ENCODE peak calls at places on chromosomes 6 and 20, in five cellular contexts. One of them, this sample, is unnamed.

GRCh38 chr6:40620546-40620945 is 33.4 kb upstream of the LRFN2 start:
- DNase-seq in BE2C: no peak
- DNase-seq in esophagus squamous epithelium: no peak
- DNase-seq in upper lobe of left lung: no peak
- DNase-seq in fibroblast of pulmonary artery: no peak
- DNase-seq in this sample: no peak

GRCh38 chr6:44043036-44043478 is 84.2 kb downstream of the MRPL14 start:
- DNase-seq in BE2C: no peak
- DNase-seq in esophagus squamous epithelium: no peak
- DNase-seq in upper lobe of left lung: no peak
- DNase-seq in fibroblast of pulmonary artery: peak; percentile 28
- DNase-seq in this sample: no peak

GRCh38 chr6:113828984-113829701 is 28.0 kb upstream of the MARCKS start:
- DNase-seq in BE2C: no peak
- DNase-seq in esophagus squamous epithelium: no peak
- DNase-seq in upper lobe of left lung: no peak
- DNase-seq in fibroblast of pulmonary artery: no peak
- DNase-seq in this sample: no peak

GRCh38 chr20:5848711-5849505 is 98.7 kb downstream of the SHLD1 start:
- DNase-seq in BE2C: no peak
- DNase-seq in esophagus squamous epithelium: no peak
- DNase-seq in upper lobe of left lung: no peak
- DNase-seq in fibroblast of pulmonary artery: peak; percentile 78
- DNase-seq in this sample: peak; percentile 21

GRCh38 chr20:46342451-46343357 is 34.4 kb upstream of the CDH22 start:
- DNase-seq in BE2C: no peak
- DNase-seq in esophagus squamous epithelium: no peak
- DNase-seq in upper lobe of left lung: no peak
- DNase-seq in fibroblast of pulmonary artery: no peak
- DNase-seq in this sample: no peak

GRCh38 chr20:3237958-3238615 is 903 bp downstream of the SLC4A11 start:
- DNase-seq in BE2C: no peak
- DNase-seq in esophagus squamous epithelium: no peak
- DNase-seq in upper lobe of left lung: peak; percentile 82
- DNase-seq in fibroblast of pulmonary artery: no peak
- DNase-seq in this sample: no peak

GRCh38 chr20:15654208-15654649 is 919.0 kb downstream of the KIF16B start:
- DNase-seq in BE2C: peak; percentile 62
- DNase-seq in esophagus squamous epithelium: no peak
- DNase-seq in upper lobe of left lung: no peak
- DNase-seq in fibroblast of pulmonary artery: peak; percentile 63
- DNase-seq in this sample: peak; percentile 46

GRCh38 chr20:18395544-18395943 is 71.3 kb downstream of the DZANK1 start:
- DNase-seq in BE2C: no peak
- DNase-seq in esophagus squamous epithelium: no peak
- DNase-seq in upper lobe of left lung: no peak
- DNase-seq in fibroblast of pulmonary artery: no peak
- DNase-seq in this sample: no peak

GRCh38 chr6:145349950-145350510 is 385.3 kb downstream of the EPM2A start:
- DNase-seq in BE2C: peak; percentile 28
- DNase-seq in esophagus squamous epithelium: no peak
- DNase-seq in upper lobe of left lung: no peak
- DNase-seq in fibroblast of pulmonary artery: no peak
- DNase-seq in this sample: no peak

GRCh38 chr6:148177589-148178233 is 164.9 kb upstream of the SASH1 start:
- DNase-seq in BE2C: peak; percentile 52
- DNase-seq in esophagus squamous epithelium: no peak
- DNase-seq in upper lobe of left lung: no peak
- DNase-seq in fibroblast of pulmonary artery: peak; percentile 79
- DNase-seq in this sample: peak; percentile 57

GRCh38 chr6:25193147-25193864 is 85.9 kb upstream of the CARMIL1 start:
- DNase-seq in BE2C: peak; percentile 29
- DNase-seq in esophagus squamous epithelium: no peak
- DNase-seq in upper lobe of left lung: no peak
- DNase-seq in fibroblast of pulmonary artery: peak; percentile 97
- DNase-seq in this sample: peak; percentile 92

GRCh38 chr6:160519603-160520042 is 144.5 kb downstream of the LPA start:
- DNase-seq in BE2C: no peak
- DNase-seq in esophagus squamous epithelium: no peak
- DNase-seq in upper lobe of left lung: no peak
- DNase-seq in fibroblast of pulmonary artery: peak; percentile 79
- DNase-seq in this sample: no peak

GRCh38 chr6:73134588-73134987 is 90.7 kb downstream of the KHDC1L start:
- DNase-seq in BE2C: peak; percentile 77
- DNase-seq in esophagus squamous epithelium: no peak
- DNase-seq in upper lobe of left lung: peak; percentile 39
- DNase-seq in fibroblast of pulmonary artery: peak; percentile 18
- DNase-seq in this sample: no peak

GRCh38 chr6:77561768-77562314 is 91.0 kb upstream of the MEI4 start:
- DNase-seq in BE2C: peak; percentile 8
- DNase-seq in esophagus squamous epithelium: no peak
- DNase-seq in upper lobe of left lung: no peak
- DNase-seq in fibroblast of pulmonary artery: no peak
- DNase-seq in this sample: no peak

DNA sequence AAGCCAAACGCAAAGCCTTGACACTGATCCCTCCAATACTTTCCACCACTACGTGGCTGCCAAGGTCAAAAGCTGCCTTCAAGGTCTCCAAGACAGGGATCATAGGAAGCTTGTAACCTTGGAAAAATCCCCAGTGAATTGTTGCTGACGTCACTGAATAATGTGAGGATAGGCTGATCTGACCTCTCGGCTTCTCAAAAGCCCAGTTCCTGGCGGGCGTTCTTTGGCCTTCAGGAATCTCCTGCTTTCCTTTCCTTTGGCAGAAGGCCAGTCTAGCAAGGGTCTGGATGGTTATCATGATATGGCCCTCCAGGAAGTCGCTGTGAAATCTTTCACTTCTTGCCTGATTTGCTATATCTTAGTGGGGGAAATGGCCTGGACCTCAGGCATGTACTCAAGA is 61.4 kb upstream of the TNFAIP3 start:
- DNase-seq in BE2C: no peak
- DNase-seq in esophagus squamous epithelium: no peak
- DNase-seq in upper lobe of left lung: no peak
- DNase-seq in fibroblast of pulmonary artery: peak; percentile 63
- DNase-seq in this sample: no peak
- H3K4me3 ChIP-seq in BE2C: no peak overlapping the region
- H3K4me3 ChIP-seq in esophagus squamous epithelium: no peak overlapping the region
- H3K4me3 ChIP-seq in upper lobe of left lung: no peak overlapping the region
- H3K4me3 ChIP-seq in fibroblast of pulmonary artery: no peak overlapping the region
- H3K4me3 ChIP-seq in this sample: no peak overlapping the region

DNA sequence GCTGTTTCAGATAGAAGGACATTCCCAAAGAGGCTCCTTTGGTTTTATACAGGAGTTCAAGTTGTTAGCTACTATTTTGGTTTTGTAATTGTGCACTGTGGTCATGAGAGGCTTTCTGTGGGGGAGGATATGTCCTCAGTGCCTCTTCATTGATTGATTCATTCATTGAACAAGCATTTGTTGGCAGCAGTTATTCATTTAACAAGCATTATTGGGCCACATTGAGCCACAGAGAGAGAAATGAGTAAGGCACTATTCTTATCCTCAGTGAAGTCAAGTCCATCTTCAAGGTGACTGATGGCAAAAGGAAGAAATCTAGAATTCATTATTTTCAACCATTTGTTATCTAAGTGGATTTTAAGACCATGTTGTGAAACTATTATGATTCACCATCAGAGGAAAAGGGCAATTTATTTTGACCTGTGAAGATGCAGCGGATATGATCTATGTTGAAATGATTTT is 697.2 kb upstream of the CITED2 start:
- DNase-seq in BE2C: no peak
- DNase-seq in esophagus squamous epithelium: no peak
- DNase-seq in upper lobe of left lung: no peak
- DNase-seq in fibroblast of pulmonary artery: peak; percentile 72
- DNase-seq in this sample: no peak
- TF ChIP-seq CTCF in BE2C: no peak
- TF ChIP-seq CTCF in esophagus squamous epithelium: no peak
- TF ChIP-seq CTCF in upper lobe of left lung: no peak
- TF ChIP-seq CTCF in fibroblast of pulmonary artery: no peak
- TF ChIP-seq CTCF in this sample: no peak

GRCh38 chr6:89355511-89356185 is 3.1 kb upstream of the UBE2J1 start:
- DNase-seq in BE2C: no peak
- DNase-seq in esophagus squamous epithelium: no peak
- DNase-seq in upper lobe of left lung: no peak
- DNase-seq in fibroblast of pulmonary artery: no peak
- DNase-seq in this sample: no peak

GRCh38 chr6:89356644-89357043 is 4.1 kb upstream of the UBE2J1 start:
- DNase-seq in BE2C: no peak
- DNase-seq in esophagus squamous epithelium: no peak
- DNase-seq in upper lobe of left lung: no peak
- DNase-seq in fibroblast of pulmonary artery: no peak
- DNase-seq in this sample: no peak

GRCh38 chr6:89360415-89360999 is 8.0 kb upstream of the UBE2J1 start:
- DNase-seq in BE2C: no peak
- DNase-seq in esophagus squamous epithelium: no peak
- DNase-seq in upper lobe of left lung: no peak
- DNase-seq in fibroblast of pulmonary artery: no peak
- DNase-seq in this sample: no peak

GRCh38 chr6:89359561-89359960 is 7.0 kb upstream of the UBE2J1 start:
- DNase-seq in BE2C: no peak
- DNase-seq in esophagus squamous epithelium: no peak
- DNase-seq in upper lobe of left lung: no peak
- DNase-seq in fibroblast of pulmonary artery: no peak
- DNase-seq in this sample: no peak

DNA sequence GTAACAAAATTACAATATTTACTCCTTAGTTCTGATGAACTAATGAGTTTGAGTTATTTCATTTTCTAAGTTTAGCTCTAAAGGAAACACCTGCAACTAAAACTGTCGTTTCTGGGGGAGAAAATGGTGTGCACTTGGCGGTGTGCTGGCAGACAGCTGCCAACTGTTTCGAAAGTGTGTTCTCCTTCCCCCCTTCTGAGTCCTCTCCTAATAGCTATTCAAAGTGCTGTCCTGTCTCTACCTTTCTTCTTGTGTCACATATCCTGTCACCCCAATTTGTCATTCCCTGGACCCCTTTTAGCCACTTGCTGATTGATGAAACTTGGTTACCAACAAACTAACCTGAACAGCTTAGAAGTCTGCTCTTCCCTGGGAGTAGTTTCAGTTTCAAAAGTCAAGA is 4.9 kb upstream of the UBE2J1 start:
- DNase-seq in BE2C: no peak
- DNase-seq in esophagus squamous epithelium: no peak
- DNase-seq in upper lobe of left lung: no peak
- DNase-seq in fibroblast of pulmonary artery: no peak
- DNase-seq in this sample: no peak
- H3K4me3 ChIP-seq in BE2C: no peak overlapping the region
- H3K4me3 ChIP-seq in esophagus squamous epithelium: peak overlapping the region; percentile 4
- H3K4me3 ChIP-seq in upper lobe of left lung: no peak overlapping the region
- H3K4me3 ChIP-seq in fibroblast of pulmonary artery: no peak overlapping the region
- H3K4me3 ChIP-seq in this sample: no peak overlapping the region

DNA sequence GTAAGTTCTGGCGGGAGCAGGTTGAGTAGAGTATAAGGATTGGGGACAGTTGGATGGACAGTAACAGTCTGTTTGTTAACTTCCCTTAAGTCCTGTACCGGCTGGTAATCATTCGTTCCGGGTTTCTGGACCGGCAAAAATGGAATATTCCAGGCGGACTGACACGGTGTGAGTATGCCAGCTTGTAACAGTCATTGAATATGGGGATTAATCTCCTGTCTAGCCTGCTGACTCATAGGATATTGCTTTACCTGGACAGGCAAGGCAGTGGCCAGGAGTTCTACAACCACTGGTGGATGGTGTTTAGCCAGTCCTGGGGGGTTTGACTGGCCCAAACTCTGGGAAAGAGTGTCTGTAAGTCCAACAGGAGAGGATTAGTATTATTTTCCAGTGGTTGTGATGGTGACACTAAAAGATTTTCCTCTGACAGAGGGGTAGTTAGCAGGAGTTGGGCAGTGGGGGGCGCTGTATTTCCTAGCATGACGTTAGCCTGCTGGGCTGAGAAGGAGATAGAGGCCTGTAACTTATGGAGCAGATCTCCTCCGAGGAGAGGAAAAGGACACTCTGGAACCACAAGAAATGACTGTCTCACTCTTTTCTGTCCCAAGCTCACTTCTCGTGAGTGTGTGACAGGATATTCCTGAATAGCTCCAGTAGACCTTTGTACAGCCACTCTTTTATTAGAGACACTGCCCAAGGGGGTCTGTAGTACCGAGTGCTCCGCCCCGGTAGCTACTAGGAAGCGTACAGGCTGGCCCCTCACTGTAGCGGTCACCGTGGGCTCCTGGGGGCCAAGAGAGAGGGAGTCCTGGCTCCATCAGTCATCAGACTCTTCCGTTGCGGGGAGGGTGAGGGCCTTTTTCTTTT is 152.2 kb downstream of the TRIM27 start:
- DNase-seq in BE2C: peak; percentile 43
- DNase-seq in esophagus squamous epithelium: no peak
- DNase-seq in upper lobe of left lung: no peak
- DNase-seq in fibroblast of pulmonary artery: no peak
- DNase-seq in this sample: no peak
- TF ChIP-seq CTCF in BE2C: peak; percentile 57
- TF ChIP-seq CTCF in esophagus squamous epithelium: no peak
- TF ChIP-seq CTCF in upper lobe of left lung: no peak
- TF ChIP-seq CTCF in fibroblast of pulmonary artery: no peak
- TF ChIP-seq CTCF in this sample: peak; percentile 27

GRCh38 chr6:52540286-52540902 is 36.5 kb downstream of the TRAM2 start:
- DNase-seq in BE2C: no peak
- DNase-seq in esophagus squamous epithelium: no peak
- DNase-seq in upper lobe of left lung: no peak
- DNase-seq in fibroblast of pulmonary artery: no peak
- DNase-seq in this sample: peak; percentile 67
- H3K4me3 ChIP-seq in BE2C: no peak overlapping the region
- H3K4me3 ChIP-seq in esophagus squamous epithelium: no peak overlapping the region
- H3K4me3 ChIP-seq in upper lobe of left lung: no peak overlapping the region
- H3K4me3 ChIP-seq in fibroblast of pulmonary artery: no peak overlapping the region
- H3K4me3 ChIP-seq in this sample: peak overlapping the region; percentile 12

GRCh38 chr6:42095776-42096541 is 45.6 kb downstream of the TAF8 start:
- DNase-seq in BE2C: no peak
- DNase-seq in esophagus squamous epithelium: no peak
- DNase-seq in upper lobe of left lung: no peak
- DNase-seq in fibroblast of pulmonary artery: no peak
- DNase-seq in this sample: no peak
- TF ChIP-seq CTCF in BE2C: peak; percentile 4
- TF ChIP-seq CTCF in esophagus squamous epithelium: no peak
- TF ChIP-seq CTCF in upper lobe of left lung: no peak
- TF ChIP-seq CTCF in fibroblast of pulmonary artery: no peak
- TF ChIP-seq CTCF in this sample: no peak

This sample was measured in HFF-Myc.